ENCODE peak calls at places on chromosomes 1 and 21, in seven cellular contexts. One of them, this sample, is unnamed. For H3K9me3 and H3K4me1, the result is how much of the 10 kb centered on the place peaks cover.

GRCh38 chr1:174364996-174365760 is 82.6 kb upstream of the GPR52 start:
- DNase-seq in heart right ventricle: no peak
- DNase-seq in heart left ventricle: no peak
- DNase-seq in iPS DF 6.9: no peak
- DNase-seq in CD8-positive, alpha-beta T cell: no peak
- DNase-seq in vagina: no peak
- DNase-seq in endodermal cell: no peak
- DNase-seq in this sample: no peak

GRCh38 chr21:32307706-32308105 is 9.1 kb downstream of the MRAP start:
- DNase-seq in heart right ventricle: no peak
- DNase-seq in heart left ventricle: no peak
- DNase-seq in iPS DF 6.9: no peak
- DNase-seq in CD8-positive, alpha-beta T cell: no peak
- DNase-seq in vagina: no peak
- DNase-seq in endodermal cell: no peak
- DNase-seq in this sample: no peak

GRCh38 chr21:41141031-41141457 is 26.9 kb upstream of the BACE2 start:
- DNase-seq in heart right ventricle: no peak
- DNase-seq in heart left ventricle: no peak
- DNase-seq in iPS DF 6.9: no peak
- DNase-seq in CD8-positive, alpha-beta T cell: no peak
- DNase-seq in vagina: no peak
- DNase-seq in endodermal cell: no peak
- DNase-seq in this sample: no peak

GRCh38 chr1:51264470-51264869 is 28.4 kb downstream of the RNF11 start:
- DNase-seq in heart right ventricle: peak
- DNase-seq in heart left ventricle: peak
- DNase-seq in iPS DF 6.9: no peak
- DNase-seq in CD8-positive, alpha-beta T cell: no peak
- DNase-seq in vagina: no peak
- DNase-seq in endodermal cell: no peak
- DNase-seq in this sample: no peak

GRCh38 chr1:32811265-32811664 is 5.9 kb downstream of the YARS1 start:
- DNase-seq in heart right ventricle: no peak
- DNase-seq in heart left ventricle: no peak
- DNase-seq in iPS DF 6.9: no peak
- DNase-seq in CD8-positive, alpha-beta T cell: no peak
- DNase-seq in vagina: no peak
- DNase-seq in endodermal cell: peak
- DNase-seq in this sample: no peak

GRCh38 chr1:38029725-38030511 is 16.7 kb downstream of the POU3F1 start:
- DNase-seq in heart right ventricle: peak
- DNase-seq in heart left ventricle: peak
- DNase-seq in iPS DF 6.9: no peak
- DNase-seq in CD8-positive, alpha-beta T cell: no peak
- DNase-seq in vagina: no peak
- DNase-seq in endodermal cell: peak
- DNase-seq in this sample: no peak

GRCh38 chr1:174167404-174167803 is 8.1 kb downstream of the RABGAP1L start:
- DNase-seq in heart right ventricle: no peak
- DNase-seq in heart left ventricle: no peak
- DNase-seq in iPS DF 6.9: no peak
- DNase-seq in CD8-positive, alpha-beta T cell: no peak
- DNase-seq in vagina: no peak
- DNase-seq in endodermal cell: no peak
- DNase-seq in this sample: no peak

GRCh38 chr1:86938450-86938849 is 24.0 kb downstream of the HS2ST1 start:
- DNase-seq in heart right ventricle: no peak
- DNase-seq in heart left ventricle: no peak
- DNase-seq in iPS DF 6.9: no peak
- DNase-seq in CD8-positive, alpha-beta T cell: no peak
- DNase-seq in vagina: no peak
- DNase-seq in endodermal cell: no peak
- DNase-seq in this sample: no peak

GRCh38 chr1:216750031-216750627 is 26.9 kb upstream of the ESRRG start:
- DNase-seq in heart right ventricle: peak
- DNase-seq in heart left ventricle: no peak
- DNase-seq in iPS DF 6.9: peak
- DNase-seq in CD8-positive, alpha-beta T cell: no peak
- DNase-seq in vagina: no peak
- DNase-seq in endodermal cell: peak
- DNase-seq in this sample: no peak

GRCh38 chr1:6282577-6283270 is 21.8 kb upstream of the GPR153 start:
- DNase-seq in heart right ventricle: no peak
- DNase-seq in heart left ventricle: no peak
- DNase-seq in iPS DF 6.9: no peak
- DNase-seq in CD8-positive, alpha-beta T cell: no peak
- DNase-seq in vagina: no peak
- DNase-seq in endodermal cell: no peak
- DNase-seq in this sample: no peak

GRCh38 chr1:205998457-205999241 is 4.5 kb downstream of the RAB7B start:
- DNase-seq in heart right ventricle: no peak
- DNase-seq in heart left ventricle: peak
- DNase-seq in iPS DF 6.9: no peak
- DNase-seq in CD8-positive, alpha-beta T cell: no peak
- DNase-seq in vagina: no peak
- DNase-seq in endodermal cell: peak
- DNase-seq in this sample: no peak

GRCh38 chr1:94636625-94637024 is 95.1 kb upstream of the F3 start:
- DNase-seq in heart right ventricle: no peak
- DNase-seq in heart left ventricle: no peak
- DNase-seq in iPS DF 6.9: no peak
- DNase-seq in CD8-positive, alpha-beta T cell: no peak
- DNase-seq in vagina: peak
- DNase-seq in endodermal cell: no peak
- DNase-seq in this sample: no peak

GRCh38 chr1:94920061-94920460 is 6.8 kb downstream of the CNN3 start:
- DNase-seq in heart right ventricle: no peak
- DNase-seq in heart left ventricle: no peak
- DNase-seq in iPS DF 6.9: no peak
- DNase-seq in CD8-positive, alpha-beta T cell: no peak
- DNase-seq in vagina: no peak
- DNase-seq in endodermal cell: no peak
- DNase-seq in this sample: no peak

GRCh38 chr1:154330669-154331068 is 5.3 kb downstream of the ATP8B2 start:
- DNase-seq in heart right ventricle: no peak
- DNase-seq in heart left ventricle: no peak
- DNase-seq in iPS DF 6.9: no peak
- DNase-seq in CD8-positive, alpha-beta T cell: no peak
- DNase-seq in vagina: no peak
- DNase-seq in endodermal cell: no peak
- DNase-seq in this sample: no peak

GRCh38 chr1:180365039-180365438 is 135.0 kb downstream of the LHX4 start:
- DNase-seq in heart right ventricle: no peak
- DNase-seq in heart left ventricle: no peak
- DNase-seq in iPS DF 6.9: no peak
- DNase-seq in CD8-positive, alpha-beta T cell: no peak
- DNase-seq in vagina: no peak
- DNase-seq in endodermal cell: no peak
- DNase-seq in this sample: no peak

GRCh38 chr1:175314300-175314699 is 121.7 kb upstream of the KIAA0040 start:
- DNase-seq in heart right ventricle: no peak
- DNase-seq in heart left ventricle: peak
- DNase-seq in iPS DF 6.9: no peak
- DNase-seq in CD8-positive, alpha-beta T cell: no peak
- DNase-seq in vagina: no peak
- DNase-seq in endodermal cell: no peak
- DNase-seq in this sample: no peak

GRCh38 chr21:45989355-45990048 is 7.9 kb downstream of the COL6A1 start:
- DNase-seq in heart right ventricle: peak
- DNase-seq in heart left ventricle: peak
- DNase-seq in iPS DF 6.9: no peak
- DNase-seq in CD8-positive, alpha-beta T cell: no peak
- DNase-seq in vagina: no peak
- DNase-seq in endodermal cell: no peak
- DNase-seq in this sample: peak

GRCh38 chr1:193109619-193110018 is 4.4 kb upstream of the GLRX2 start:
- DNase-seq in heart right ventricle: no peak
- DNase-seq in heart left ventricle: no peak
- DNase-seq in iPS DF 6.9: no peak
- DNase-seq in CD8-positive, alpha-beta T cell: no peak
- DNase-seq in vagina: no peak
- DNase-seq in endodermal cell: no peak
- DNase-seq in this sample: no peak

GRCh38 chr1:193108471-193108870 is 3.3 kb upstream of the GLRX2 start:
- DNase-seq in heart right ventricle: no peak
- DNase-seq in heart left ventricle: no peak
- DNase-seq in iPS DF 6.9: no peak
- DNase-seq in CD8-positive, alpha-beta T cell: no peak
- DNase-seq in vagina: no peak
- DNase-seq in endodermal cell: no peak
- DNase-seq in this sample: no peak

GRCh38 chr1:193110864-193111263 is 5.7 kb upstream of the GLRX2 start:
- DNase-seq in heart right ventricle: no peak
- DNase-seq in heart left ventricle: no peak
- DNase-seq in iPS DF 6.9: no peak
- DNase-seq in CD8-positive, alpha-beta T cell: no peak
- DNase-seq in vagina: no peak
- DNase-seq in endodermal cell: no peak
- DNase-seq in this sample: no peak

GRCh38 chr1:193111641-193112090 is 6.5 kb upstream of the GLRX2 start:
- DNase-seq in heart right ventricle: no peak
- DNase-seq in heart left ventricle: peak
- DNase-seq in iPS DF 6.9: no peak
- DNase-seq in CD8-positive, alpha-beta T cell: no peak
- DNase-seq in vagina: no peak
- DNase-seq in endodermal cell: peak
- DNase-seq in this sample: peak

GRCh38 chr1:193110246-193110645 is 5.0 kb upstream of the GLRX2 start:
- DNase-seq in heart right ventricle: no peak
- DNase-seq in heart left ventricle: no peak
- DNase-seq in iPS DF 6.9: no peak
- DNase-seq in CD8-positive, alpha-beta T cell: no peak
- DNase-seq in vagina: no peak
- DNase-seq in endodermal cell: no peak
- DNase-seq in this sample: no peak
- H3K27ac ChIP-seq in heart right ventricle: no peak
- H3K27ac ChIP-seq in heart left ventricle: no peak
- H3K27ac ChIP-seq in iPS DF 6.9: no peak
- H3K27ac ChIP-seq in CD8-positive, alpha-beta T cell: no peak
- H3K27ac ChIP-seq in vagina: no peak
- H3K27ac ChIP-seq in endodermal cell: no peak
- H3K27ac ChIP-seq in this sample: no peak

GRCh38 chr1:228299211-228299610 is 91.4 kb downstream of the OBSCN start:
- DNase-seq in heart right ventricle: no peak
- DNase-seq in heart left ventricle: no peak
- DNase-seq in iPS DF 6.9: no peak
- DNase-seq in CD8-positive, alpha-beta T cell: no peak
- DNase-seq in vagina: no peak
- DNase-seq in endodermal cell: no peak
- DNase-seq in this sample: no peak

GRCh38 chr1:228299901-228300300 is 92.1 kb downstream of the OBSCN start:
- DNase-seq in heart right ventricle: no peak
- DNase-seq in heart left ventricle: peak
- DNase-seq in iPS DF 6.9: no peak
- DNase-seq in CD8-positive, alpha-beta T cell: no peak
- DNase-seq in vagina: no peak
- DNase-seq in endodermal cell: no peak
- DNase-seq in this sample: no peak

GRCh38 chr1:228297242-228297641 is 89.4 kb downstream of the OBSCN start:
- DNase-seq in heart right ventricle: no peak
- DNase-seq in heart left ventricle: no peak
- DNase-seq in iPS DF 6.9: no peak
- DNase-seq in CD8-positive, alpha-beta T cell: no peak
- DNase-seq in vagina: no peak
- DNase-seq in endodermal cell: no peak
- DNase-seq in this sample: no peak

GRCh38 chr1:228297822-228298221 is 90.0 kb downstream of the OBSCN start:
- DNase-seq in heart right ventricle: no peak
- DNase-seq in heart left ventricle: peak
- DNase-seq in iPS DF 6.9: no peak
- DNase-seq in CD8-positive, alpha-beta T cell: no peak
- DNase-seq in vagina: no peak
- DNase-seq in endodermal cell: no peak
- DNase-seq in this sample: no peak

DNA sequence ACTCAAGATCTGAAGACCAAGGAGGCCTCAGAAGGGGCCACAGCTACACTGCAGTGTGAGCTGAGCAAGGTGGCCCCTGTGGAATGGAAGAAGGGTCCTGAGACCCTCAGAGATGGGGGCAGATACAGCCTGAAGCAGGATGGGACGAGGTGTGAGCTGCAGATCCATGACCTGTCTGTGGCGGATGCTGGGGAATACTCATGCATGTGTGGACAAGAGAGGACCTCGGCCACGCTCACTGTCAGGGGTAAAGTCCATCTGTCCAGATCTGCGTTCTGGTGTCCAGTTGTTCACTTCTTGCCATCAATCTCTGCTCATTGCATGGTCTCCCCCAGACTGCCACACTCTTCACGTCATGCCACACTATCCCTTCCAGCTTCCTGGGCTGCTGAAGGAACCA is 90.6 kb downstream of the OBSCN start:
- DNase-seq in heart right ventricle: no peak
- DNase-seq in heart left ventricle: peak
- DNase-seq in iPS DF 6.9: no peak
- DNase-seq in CD8-positive, alpha-beta T cell: no peak
- DNase-seq in vagina: no peak
- DNase-seq in endodermal cell: no peak
- DNase-seq in this sample: no peak
- H3K9me3 ChIP-seq in heart right ventricle: under half
- H3K9me3 ChIP-seq in heart left ventricle: under half
- H3K9me3 ChIP-seq in iPS DF 6.9: under half
- H3K9me3 ChIP-seq in CD8-positive, alpha-beta T cell: under half
- H3K9me3 ChIP-seq in vagina: under half
- H3K9me3 ChIP-seq in endodermal cell: half or more
- H3K9me3 ChIP-seq in this sample: under half

DNA sequence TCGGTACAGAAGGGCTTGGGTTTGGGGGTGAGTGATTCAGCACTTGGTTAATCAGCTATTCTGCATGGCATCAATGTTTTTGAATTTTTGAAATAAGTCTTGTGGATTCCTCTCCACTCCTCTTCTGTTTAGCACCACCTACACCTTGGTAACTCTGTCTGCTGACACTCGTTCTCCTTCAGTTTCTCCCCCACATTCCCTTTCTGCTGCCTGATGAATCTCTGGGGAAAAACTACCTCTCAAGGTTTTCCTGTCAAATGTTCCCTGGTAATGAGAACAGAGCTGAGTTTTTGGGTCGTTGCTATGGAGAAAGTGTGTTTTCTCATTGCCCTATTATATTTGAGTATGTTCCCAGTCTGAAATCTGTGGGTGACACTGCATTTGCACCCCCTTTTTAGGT is 108.2 kb downstream of the GABPA start:
- DNase-seq in heart right ventricle: no peak
- DNase-seq in heart left ventricle: no peak
- DNase-seq in iPS DF 6.9: no peak
- DNase-seq in CD8-positive, alpha-beta T cell: no peak
- DNase-seq in vagina: no peak
- DNase-seq in endodermal cell: no peak
- DNase-seq in this sample: no peak
- H3K4me1 ChIP-seq in heart right ventricle: under half
- H3K4me1 ChIP-seq in heart left ventricle: under half
- H3K4me1 ChIP-seq in iPS DF 6.9: under half
- H3K4me1 ChIP-seq in CD8-positive, alpha-beta T cell: under half
- H3K4me1 ChIP-seq in vagina: under half
- H3K4me1 ChIP-seq in endodermal cell: under half
- H3K4me1 ChIP-seq in this sample: under half

DNA sequence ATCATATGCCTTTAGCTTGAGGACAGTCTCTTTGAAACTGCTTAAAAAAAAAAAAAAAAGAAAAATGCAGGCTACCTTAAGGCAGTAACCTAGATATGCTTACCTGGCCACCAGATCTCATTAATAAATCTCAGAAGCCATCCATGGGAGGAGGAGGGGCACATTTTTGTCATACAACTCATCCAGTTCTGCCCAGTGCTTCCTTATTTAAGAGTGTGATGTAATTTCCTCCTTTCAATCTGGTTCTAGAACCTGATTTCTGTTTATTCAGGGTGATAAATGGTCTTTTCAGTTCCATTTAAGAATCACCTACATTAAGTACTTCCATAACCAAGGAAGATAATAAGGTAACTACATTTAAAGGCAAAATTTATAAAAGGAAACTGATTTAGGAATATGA is 6.1 kb downstream of the ERRFI1 start:
- DNase-seq in heart right ventricle: no peak
- DNase-seq in heart left ventricle: no peak
- DNase-seq in iPS DF 6.9: no peak
- DNase-seq in CD8-positive, alpha-beta T cell: no peak
- DNase-seq in vagina: peak
- DNase-seq in endodermal cell: no peak
- DNase-seq in this sample: no peak
- H3K27ac ChIP-seq in heart right ventricle: no peak
- H3K27ac ChIP-seq in heart left ventricle: no peak
- H3K27ac ChIP-seq in iPS DF 6.9: no peak
- H3K27ac ChIP-seq in CD8-positive, alpha-beta T cell: no peak
- H3K27ac ChIP-seq in vagina: peak
- H3K27ac ChIP-seq in endodermal cell: no peak
- H3K27ac ChIP-seq in this sample: peak